ENCODE peak calls at places on chromosomes 2 and 18, in eight cellular contexts. One of them, this sample, is unnamed.

GRCh38 chr2:47516496-47517104 is 113.6 kb downstream of the MSH2 start:
- DNase-seq in MM.1S: no peak
- DNase-seq in transverse colon: no peak
- DNase-seq in astrocyte of the spinal cord: no peak
- DNase-seq in cardiac fibroblast: no peak
- DNase-seq in neural progenitor cell: no peak
- DNase-seq in pancreas: no peak
- DNase-seq in GM23338: no peak
- DNase-seq in this sample: no peak

GRCh38 chr2:12555012-12555645 is 161.6 kb upstream of the TRIB2 start:
- DNase-seq in MM.1S: no peak
- DNase-seq in transverse colon: no peak
- DNase-seq in astrocyte of the spinal cord: peak
- DNase-seq in cardiac fibroblast: peak
- DNase-seq in neural progenitor cell: peak
- DNase-seq in pancreas: no peak
- DNase-seq in GM23338: no peak
- DNase-seq in this sample: peak

GRCh38 chr18:73793386-73793785 is 354.2 kb downstream of the FBXO15 start:
- DNase-seq in MM.1S: no peak
- DNase-seq in transverse colon: no peak
- DNase-seq in astrocyte of the spinal cord: peak
- DNase-seq in cardiac fibroblast: peak
- DNase-seq in neural progenitor cell: no peak
- DNase-seq in pancreas: no peak
- DNase-seq in GM23338: no peak
- DNase-seq in this sample: peak

GRCh38 chr2:99900589-99900988 is 241.8 kb downstream of the AFF3 start:
- DNase-seq in MM.1S: no peak
- DNase-seq in transverse colon: no peak
- DNase-seq in astrocyte of the spinal cord: no peak
- DNase-seq in cardiac fibroblast: no peak
- DNase-seq in neural progenitor cell: no peak
- DNase-seq in pancreas: no peak
- DNase-seq in GM23338: no peak
- DNase-seq in this sample: no peak

GRCh38 chr2:223937535-223937934 is 7.6 kb downstream of the WDFY1 start:
- DNase-seq in MM.1S: no peak
- DNase-seq in transverse colon: no peak
- DNase-seq in astrocyte of the spinal cord: no peak
- DNase-seq in cardiac fibroblast: no peak
- DNase-seq in neural progenitor cell: no peak
- DNase-seq in pancreas: no peak
- DNase-seq in GM23338: peak
- DNase-seq in this sample: no peak

GRCh38 chr2:60991644-60992043 is 25.9 kb upstream of the PEX13 start:
- DNase-seq in MM.1S: no peak
- DNase-seq in transverse colon: no peak
- DNase-seq in astrocyte of the spinal cord: no peak
- DNase-seq in cardiac fibroblast: no peak
- DNase-seq in neural progenitor cell: no peak
- DNase-seq in pancreas: no peak
- DNase-seq in GM23338: no peak
- DNase-seq in this sample: no peak

GRCh38 chr18:9855686-9856085 is 30.1 kb upstream of the TXNDC2 start:
- DNase-seq in MM.1S: no peak
- DNase-seq in transverse colon: no peak
- DNase-seq in astrocyte of the spinal cord: peak
- DNase-seq in cardiac fibroblast: no peak
- DNase-seq in neural progenitor cell: no peak
- DNase-seq in pancreas: no peak
- DNase-seq in GM23338: no peak
- DNase-seq in this sample: no peak

GRCh38 chr2:232888099-232888836 is 18.2 kb downstream of the SNORC start:
- DNase-seq in MM.1S: no peak
- DNase-seq in transverse colon: no peak
- DNase-seq in astrocyte of the spinal cord: no peak
- DNase-seq in cardiac fibroblast: no peak
- DNase-seq in neural progenitor cell: no peak
- DNase-seq in pancreas: no peak
- DNase-seq in GM23338: no peak
- DNase-seq in this sample: no peak

GRCh38 chr18:42861259-42861658 is 254.2 kb downstream of the RIT2 start:
- DNase-seq in MM.1S: no peak
- DNase-seq in transverse colon: no peak
- DNase-seq in astrocyte of the spinal cord: no peak
- DNase-seq in cardiac fibroblast: no peak
- DNase-seq in neural progenitor cell: no peak
- DNase-seq in pancreas: no peak
- DNase-seq in GM23338: no peak
- DNase-seq in this sample: no peak

GRCh38 chr2:27701676-27702075 is 38.0 kb downstream of the SLC4A1AP start:
- DNase-seq in MM.1S: no peak
- DNase-seq in transverse colon: no peak
- DNase-seq in astrocyte of the spinal cord: peak
- DNase-seq in cardiac fibroblast: no peak
- DNase-seq in neural progenitor cell: peak
- DNase-seq in pancreas: no peak
- DNase-seq in GM23338: no peak
- DNase-seq in this sample: no peak

GRCh38 chr2:173043897-173044472 is 31.7 kb upstream of the MAP3K20 start:
- DNase-seq in MM.1S: no peak
- DNase-seq in transverse colon: no peak
- DNase-seq in astrocyte of the spinal cord: no peak
- DNase-seq in cardiac fibroblast: no peak
- DNase-seq in neural progenitor cell: no peak
- DNase-seq in pancreas: no peak
- DNase-seq in GM23338: no peak
- DNase-seq in this sample: no peak

GRCh38 chr18:23356915-23357421 is 96.1 kb upstream of the RIOK3 start:
- DNase-seq in MM.1S: no peak
- DNase-seq in transverse colon: no peak
- DNase-seq in astrocyte of the spinal cord: peak
- DNase-seq in cardiac fibroblast: peak
- DNase-seq in neural progenitor cell: no peak
- DNase-seq in pancreas: no peak
- DNase-seq in GM23338: no peak
- DNase-seq in this sample: peak

GRCh38 chr2:224162122-224162521 is 123.0 kb upstream of the SERPINE2 start:
- DNase-seq in MM.1S: no peak
- DNase-seq in transverse colon: no peak
- DNase-seq in astrocyte of the spinal cord: peak
- DNase-seq in cardiac fibroblast: peak
- DNase-seq in neural progenitor cell: no peak
- DNase-seq in pancreas: no peak
- DNase-seq in GM23338: no peak
- DNase-seq in this sample: no peak

GRCh38 chr2:85971369-85971768 is 82.6 kb upstream of the ST3GAL5 start:
- DNase-seq in MM.1S: no peak
- DNase-seq in transverse colon: no peak
- DNase-seq in astrocyte of the spinal cord: peak
- DNase-seq in cardiac fibroblast: peak
- DNase-seq in neural progenitor cell: no peak
- DNase-seq in pancreas: no peak
- DNase-seq in GM23338: no peak
- DNase-seq in this sample: peak

GRCh38 chr2:120269076-120269744 is 16.6 kb downstream of the RALB start:
- DNase-seq in MM.1S: no peak
- DNase-seq in transverse colon: no peak
- DNase-seq in astrocyte of the spinal cord: no peak
- DNase-seq in cardiac fibroblast: no peak
- DNase-seq in neural progenitor cell: no peak
- DNase-seq in pancreas: no peak
- DNase-seq in GM23338: no peak
- DNase-seq in this sample: no peak

GRCh38 chr2:170276926-170277571 is 99.1 kb downstream of the MYO3B start:
- DNase-seq in MM.1S: no peak
- DNase-seq in transverse colon: no peak
- DNase-seq in astrocyte of the spinal cord: no peak
- DNase-seq in cardiac fibroblast: no peak
- DNase-seq in neural progenitor cell: no peak
- DNase-seq in pancreas: no peak
- DNase-seq in GM23338: peak
- DNase-seq in this sample: no peak

GRCh38 chr2:170277943-170278342 is 100.0 kb downstream of the MYO3B start:
- DNase-seq in MM.1S: no peak
- DNase-seq in transverse colon: no peak
- DNase-seq in astrocyte of the spinal cord: no peak
- DNase-seq in cardiac fibroblast: no peak
- DNase-seq in neural progenitor cell: no peak
- DNase-seq in pancreas: no peak
- DNase-seq in GM23338: no peak
- DNase-seq in this sample: no peak

GRCh38 chr2:170284205-170284604 is 106.3 kb downstream of the MYO3B start:
- DNase-seq in MM.1S: no peak
- DNase-seq in transverse colon: no peak
- DNase-seq in astrocyte of the spinal cord: no peak
- DNase-seq in cardiac fibroblast: no peak
- DNase-seq in neural progenitor cell: no peak
- DNase-seq in pancreas: no peak
- DNase-seq in GM23338: no peak
- DNase-seq in this sample: no peak

GRCh38 chr2:170282851-170283250 is 104.9 kb downstream of the MYO3B start:
- DNase-seq in MM.1S: no peak
- DNase-seq in transverse colon: no peak
- DNase-seq in astrocyte of the spinal cord: no peak
- DNase-seq in cardiac fibroblast: no peak
- DNase-seq in neural progenitor cell: peak
- DNase-seq in pancreas: no peak
- DNase-seq in GM23338: peak
- DNase-seq in this sample: no peak
- H3K4me3 ChIP-seq in MM.1S: no peak
- H3K4me3 ChIP-seq in transverse colon: no peak
- H3K4me3 ChIP-seq in astrocyte of the spinal cord: no peak
- H3K4me3 ChIP-seq in cardiac fibroblast: no peak
- H3K4me3 ChIP-seq in neural progenitor cell: no peak
- H3K4me3 ChIP-seq in pancreas: no peak
- H3K4me3 ChIP-seq in GM23338: no peak
- H3K4me3 ChIP-seq in this sample: no peak

DNA sequence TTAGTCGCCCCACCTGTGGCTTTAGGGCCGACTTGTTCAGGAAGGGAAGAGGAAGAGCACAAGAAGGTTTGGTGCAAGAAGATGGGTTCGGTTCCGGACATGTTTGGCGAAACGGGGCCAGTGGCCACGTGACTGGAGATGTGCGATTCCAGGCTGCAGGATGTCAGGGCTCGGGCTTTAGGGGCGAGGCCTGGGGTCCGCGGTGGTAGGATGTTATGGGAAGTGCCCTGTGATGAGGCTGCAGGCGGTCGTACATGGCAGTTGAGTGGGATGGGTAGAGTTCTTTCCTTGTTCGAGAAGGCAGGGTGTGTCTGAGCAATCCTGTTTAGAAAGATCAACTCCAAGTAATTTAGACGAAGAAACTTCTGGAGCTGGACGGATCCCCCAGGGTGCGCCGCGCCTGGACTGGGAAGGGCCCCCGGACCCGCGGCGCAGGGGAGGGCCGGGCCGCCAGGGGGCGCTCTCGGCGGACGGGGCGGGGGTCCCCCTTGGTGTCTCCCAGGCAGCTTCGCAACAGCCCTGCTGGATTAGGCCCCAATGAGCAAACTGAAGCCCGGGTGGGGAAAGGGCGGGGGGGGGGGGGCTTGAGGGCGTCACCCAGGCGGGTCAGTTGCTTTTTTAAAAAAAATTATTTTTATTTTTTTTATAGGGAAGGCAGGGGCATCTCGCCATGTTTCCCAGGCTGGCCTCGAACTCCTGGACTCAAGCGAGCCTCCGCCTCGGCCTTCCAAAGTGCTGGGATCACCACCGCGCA is 17.2 kb upstream of the SDC1 start:
- DNase-seq in MM.1S: no peak
- DNase-seq in transverse colon: no peak
- DNase-seq in astrocyte of the spinal cord: no peak
- DNase-seq in cardiac fibroblast: no peak
- DNase-seq in neural progenitor cell: peak
- DNase-seq in pancreas: no peak
- DNase-seq in GM23338: peak
- DNase-seq in this sample: no peak
- TF ChIP-seq CTCF in MM.1S: peak
- TF ChIP-seq CTCF in transverse colon: peak
- TF ChIP-seq CTCF in astrocyte of the spinal cord: peak
- TF ChIP-seq CTCF in cardiac fibroblast: peak
- TF ChIP-seq CTCF in neural progenitor cell: peak
- TF ChIP-seq CTCF in pancreas: peak
- TF ChIP-seq CTCF in GM23338: peak
- TF ChIP-seq CTCF in this sample: peak

DNA sequence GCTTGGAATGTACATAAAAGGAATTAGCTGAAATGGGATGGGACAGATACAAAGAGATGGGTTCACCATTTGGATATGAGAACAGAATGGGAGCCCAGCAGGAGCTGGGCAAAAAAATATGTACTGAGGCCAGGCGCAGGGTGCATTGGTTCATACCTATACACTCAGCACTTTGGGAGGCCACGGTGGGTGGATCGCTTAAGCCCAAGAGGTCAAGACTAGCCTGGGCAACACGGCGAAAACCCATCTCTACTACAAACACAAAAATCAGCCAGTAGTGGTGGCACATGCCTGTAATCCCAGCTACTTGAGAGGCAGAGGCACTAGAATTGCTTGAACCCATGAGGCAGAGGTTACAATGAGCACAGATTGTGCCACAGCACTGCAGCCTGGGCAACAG is 30.4 kb downstream of the SCN7A start:
- DNase-seq in MM.1S: no peak
- DNase-seq in transverse colon: no peak
- DNase-seq in astrocyte of the spinal cord: no peak
- DNase-seq in cardiac fibroblast: no peak
- DNase-seq in neural progenitor cell: no peak
- DNase-seq in pancreas: no peak
- DNase-seq in GM23338: no peak
- DNase-seq in this sample: no peak
- H3K4me3 ChIP-seq in MM.1S: no peak
- H3K4me3 ChIP-seq in transverse colon: no peak
- H3K4me3 ChIP-seq in astrocyte of the spinal cord: no peak
- H3K4me3 ChIP-seq in cardiac fibroblast: no peak
- H3K4me3 ChIP-seq in neural progenitor cell: no peak
- H3K4me3 ChIP-seq in pancreas: no peak
- H3K4me3 ChIP-seq in GM23338: no peak
- H3K4me3 ChIP-seq in this sample: no peak

GRCh38 chr2:11532434-11533055 is 1.3 kb upstream of the GREB1 start:
- DNase-seq in MM.1S: no peak
- DNase-seq in transverse colon: no peak
- DNase-seq in astrocyte of the spinal cord: no peak
- DNase-seq in cardiac fibroblast: peak
- DNase-seq in neural progenitor cell: no peak
- DNase-seq in pancreas: no peak
- DNase-seq in GM23338: no peak
- DNase-seq in this sample: peak

GRCh38 chr2:11534078-11534745 is 367 bp downstream of the GREB1 start:
- DNase-seq in MM.1S: no peak
- DNase-seq in transverse colon: no peak
- DNase-seq in astrocyte of the spinal cord: no peak
- DNase-seq in cardiac fibroblast: no peak
- DNase-seq in neural progenitor cell: no peak
- DNase-seq in pancreas: no peak
- DNase-seq in GM23338: no peak
- DNase-seq in this sample: no peak

GRCh38 chr2:11533278-11534077 is at the start of gene GREB1:
- DNase-seq in MM.1S: no peak
- DNase-seq in transverse colon: no peak
- DNase-seq in astrocyte of the spinal cord: no peak
- DNase-seq in cardiac fibroblast: peak
- DNase-seq in neural progenitor cell: no peak
- DNase-seq in pancreas: no peak
- DNase-seq in GM23338: no peak
- DNase-seq in this sample: peak

GRCh38 chr2:11535899-11536344 is 2.1 kb downstream of the GREB1 start:
- DNase-seq in MM.1S: no peak
- DNase-seq in transverse colon: no peak
- DNase-seq in astrocyte of the spinal cord: no peak
- DNase-seq in cardiac fibroblast: no peak
- DNase-seq in neural progenitor cell: no peak
- DNase-seq in pancreas: no peak
- DNase-seq in GM23338: no peak
- DNase-seq in this sample: no peak

GRCh38 chr2:11534746-11535484 is 1.1 kb downstream of the GREB1 start:
- DNase-seq in MM.1S: no peak
- DNase-seq in transverse colon: no peak
- DNase-seq in astrocyte of the spinal cord: no peak
- DNase-seq in cardiac fibroblast: no peak
- DNase-seq in neural progenitor cell: peak
- DNase-seq in pancreas: no peak
- DNase-seq in GM23338: peak
- DNase-seq in this sample: no peak
- TF ChIP-seq CTCF in MM.1S: peak
- TF ChIP-seq CTCF in transverse colon: no peak
- TF ChIP-seq CTCF in astrocyte of the spinal cord: peak
- TF ChIP-seq CTCF in cardiac fibroblast: peak
- TF ChIP-seq CTCF in neural progenitor cell: peak
- TF ChIP-seq CTCF in pancreas: peak
- TF ChIP-seq CTCF in GM23338: peak
- TF ChIP-seq CTCF in this sample: peak